ENCODE peak calls at places on chromosomes 3 and 15, in seven cellular contexts. One of them, this sample, is unnamed.

GRCh38 chr3:16239082-16239770 is 25.5 kb downstream of the DPH3 start:
- DNase-seq in HFFc6: no peak
- DNase-seq in upper lobe of right lung: no peak
- DNase-seq in brain microvascular endothelial cell: no peak
- DNase-seq in pancreas: no peak
- DNase-seq in psoas muscle: no peak
- DNase-seq in Calu3: no peak
- DNase-seq in this sample: no peak

GRCh38 chr15:68730491-68731317 is 90.0 kb downstream of the ANP32A start:
- DNase-seq in brain microvascular endothelial cell: peak
- DNase-seq in upper lobe of right lung: no peak
- DNase-seq in Calu3: peak
- DNase-seq in pancreas: no peak
- DNase-seq in HFFc6: peak
- DNase-seq in psoas muscle: no peak
- DNase-seq in this sample: peak

GRCh38 chr15:48415036-48415886 is 84.0 kb downstream of the DUT start:
- DNase-seq in psoas muscle: no peak
- DNase-seq in brain microvascular endothelial cell: no peak
- DNase-seq in Calu3: no peak
- DNase-seq in pancreas: no peak
- DNase-seq in upper lobe of right lung: no peak
- DNase-seq in HFFc6: peak
- DNase-seq in this sample: no peak

GRCh38 chr15:57821826-57822225 is 115.3 kb downstream of the POLR2M start:
- DNase-seq in upper lobe of right lung: no peak
- DNase-seq in brain microvascular endothelial cell: no peak
- DNase-seq in psoas muscle: no peak
- DNase-seq in pancreas: no peak
- DNase-seq in Calu3: no peak
- DNase-seq in HFFc6: no peak
- DNase-seq in this sample: no peak

GRCh38 chr3:180324791-180325190 is 277.2 kb upstream of the TTC14 start:
- DNase-seq in Calu3: no peak
- DNase-seq in pancreas: peak
- DNase-seq in brain microvascular endothelial cell: no peak
- DNase-seq in upper lobe of right lung: no peak
- DNase-seq in psoas muscle: no peak
- DNase-seq in HFFc6: no peak
- DNase-seq in this sample: no peak

GRCh38 chr3:188123170-188123920 is 30.6 kb upstream of the LPP start:
- DNase-seq in upper lobe of right lung: no peak
- DNase-seq in HFFc6: no peak
- DNase-seq in pancreas: no peak
- DNase-seq in psoas muscle: no peak
- DNase-seq in Calu3: peak
- DNase-seq in brain microvascular endothelial cell: no peak
- DNase-seq in this sample: no peak

GRCh38 chr3:185420762-185421161 is 57.8 kb downstream of the MAP3K13 start:
- DNase-seq in upper lobe of right lung: no peak
- DNase-seq in brain microvascular endothelial cell: no peak
- DNase-seq in HFFc6: no peak
- DNase-seq in pancreas: peak
- DNase-seq in Calu3: peak
- DNase-seq in psoas muscle: no peak
- DNase-seq in this sample: peak

GRCh38 chr3:62070891-62071290 is 302.5 kb downstream of the FEZF2 start:
- DNase-seq in Calu3: no peak
- DNase-seq in brain microvascular endothelial cell: no peak
- DNase-seq in upper lobe of right lung: no peak
- DNase-seq in HFFc6: no peak
- DNase-seq in pancreas: no peak
- DNase-seq in psoas muscle: no peak
- DNase-seq in this sample: no peak

GRCh38 chr3:34382859-34383258 is 584.4 kb downstream of the PDCD6IP start:
- DNase-seq in Calu3: no peak
- DNase-seq in pancreas: no peak
- DNase-seq in psoas muscle: no peak
- DNase-seq in upper lobe of right lung: no peak
- DNase-seq in brain microvascular endothelial cell: no peak
- DNase-seq in HFFc6: no peak
- DNase-seq in this sample: no peak

GRCh38 chr15:82300883-82301282 is 38.3 kb downstream of the SAXO2 start:
- DNase-seq in upper lobe of right lung: peak
- DNase-seq in psoas muscle: no peak
- DNase-seq in HFFc6: no peak
- DNase-seq in brain microvascular endothelial cell: no peak
- DNase-seq in Calu3: no peak
- DNase-seq in pancreas: no peak
- DNase-seq in this sample: no peak

GRCh38 chr15:52649686-52650085 is 29.5 kb downstream of the ATOSA start:
- DNase-seq in upper lobe of right lung: no peak
- DNase-seq in brain microvascular endothelial cell: no peak
- DNase-seq in HFFc6: no peak
- DNase-seq in Calu3: no peak
- DNase-seq in pancreas: no peak
- DNase-seq in psoas muscle: no peak
- DNase-seq in this sample: no peak

GRCh38 chr3:155321418-155321817 is 27.9 kb upstream of the STRIT1 start:
- DNase-seq in brain microvascular endothelial cell: no peak
- DNase-seq in upper lobe of right lung: no peak
- DNase-seq in psoas muscle: no peak
- DNase-seq in Calu3: peak
- DNase-seq in pancreas: no peak
- DNase-seq in HFFc6: no peak
- DNase-seq in this sample: no peak

GRCh38 chr3:188158731-188159355 is 4.9 kb downstream of the LPP start:
- DNase-seq in upper lobe of right lung: no peak
- DNase-seq in Calu3: no peak
- DNase-seq in pancreas: no peak
- DNase-seq in psoas muscle: no peak
- DNase-seq in HFFc6: no peak
- DNase-seq in brain microvascular endothelial cell: no peak
- DNase-seq in this sample: no peak

GRCh38 chr3:58260733-58261132 is 23.1 kb downstream of the ABHD6 start:
- DNase-seq in Calu3: no peak
- DNase-seq in psoas muscle: peak
- DNase-seq in upper lobe of right lung: no peak
- DNase-seq in brain microvascular endothelial cell: peak
- DNase-seq in HFFc6: peak
- DNase-seq in pancreas: no peak
- DNase-seq in this sample: no peak

GRCh38 chr3:136267235-136267634 is 17.1 kb downstream of the PCCB start:
- DNase-seq in HFFc6: no peak
- DNase-seq in brain microvascular endothelial cell: no peak
- DNase-seq in Calu3: no peak
- DNase-seq in pancreas: no peak
- DNase-seq in upper lobe of right lung: no peak
- DNase-seq in psoas muscle: no peak
- DNase-seq in this sample: no peak

GRCh38 chr3:32288819-32289218 is 50.3 kb downstream of the CMTM8 start:
- DNase-seq in HFFc6: no peak
- DNase-seq in psoas muscle: no peak
- DNase-seq in upper lobe of right lung: no peak
- DNase-seq in Calu3: no peak
- DNase-seq in brain microvascular endothelial cell: no peak
- DNase-seq in pancreas: no peak
- DNase-seq in this sample: no peak

GRCh38 chr3:120472121-120472844 is 21.5 kb upstream of the FSTL1 start:
- DNase-seq in pancreas: no peak
- DNase-seq in psoas muscle: no peak
- DNase-seq in HFFc6: no peak
- DNase-seq in Calu3: no peak
- DNase-seq in upper lobe of right lung: no peak
- DNase-seq in brain microvascular endothelial cell: peak
- DNase-seq in this sample: no peak

GRCh38 chr15:64507293-64507802 is 47.0 kb downstream of the ZNF609 start:
- DNase-seq in brain microvascular endothelial cell: peak
- DNase-seq in HFFc6: peak
- DNase-seq in upper lobe of right lung: peak
- DNase-seq in Calu3: peak
- DNase-seq in psoas muscle: peak
- DNase-seq in pancreas: peak
- DNase-seq in this sample: peak

GRCh38 chr3:47664519-47664918 is 85.9 kb upstream of the CSPG5 start:
- DNase-seq in pancreas: no peak
- DNase-seq in upper lobe of right lung: no peak
- DNase-seq in psoas muscle: no peak
- DNase-seq in Calu3: no peak
- DNase-seq in brain microvascular endothelial cell: no peak
- DNase-seq in HFFc6: peak
- DNase-seq in this sample: no peak

GRCh38 chr15:47975422-47975821 is 145.4 kb upstream of the SLC24A5 start:
- DNase-seq in upper lobe of right lung: no peak
- DNase-seq in HFFc6: no peak
- DNase-seq in psoas muscle: no peak
- DNase-seq in Calu3: no peak
- DNase-seq in pancreas: no peak
- DNase-seq in brain microvascular endothelial cell: no peak
- DNase-seq in this sample: no peak

GRCh38 chr3:99836681-99837080 is 19.0 kb downstream of the CMSS1 start:
- DNase-seq in upper lobe of right lung: no peak
- DNase-seq in Calu3: no peak
- DNase-seq in pancreas: no peak
- DNase-seq in brain microvascular endothelial cell: no peak
- DNase-seq in psoas muscle: no peak
- DNase-seq in HFFc6: no peak
- DNase-seq in this sample: no peak

DNA sequence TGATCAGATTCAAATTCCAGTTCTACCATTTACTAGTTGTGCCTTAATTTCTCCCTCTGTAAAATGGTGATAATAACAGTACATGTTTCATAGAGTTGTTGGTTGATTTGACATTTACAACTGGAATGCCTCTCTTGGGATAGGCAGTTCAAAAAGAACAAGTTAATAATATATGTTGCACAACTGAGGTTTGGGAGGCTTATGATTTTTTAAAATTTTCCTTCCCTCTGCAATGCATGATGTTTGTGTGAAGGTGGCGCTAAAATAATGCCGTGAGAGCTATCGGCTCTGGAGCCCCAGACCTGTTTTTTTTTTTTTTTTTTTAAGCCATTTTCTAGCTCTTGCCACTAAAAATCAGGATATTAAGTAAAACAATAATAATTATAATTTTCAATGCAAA is 18.6 kb downstream of the DNAJB11 start:
- DNase-seq in upper lobe of right lung: no peak
- DNase-seq in HFFc6: no peak
- DNase-seq in Calu3: peak
- DNase-seq in psoas muscle: no peak
- DNase-seq in brain microvascular endothelial cell: no peak
- DNase-seq in pancreas: no peak
- DNase-seq in this sample: no peak
- TF ChIP-seq CTCF in upper lobe of right lung: no peak
- TF ChIP-seq CTCF in HFFc6: peak
- TF ChIP-seq CTCF in Calu3: peak
- TF ChIP-seq CTCF in psoas muscle: no peak
- TF ChIP-seq CTCF in brain microvascular endothelial cell: peak
- TF ChIP-seq CTCF in pancreas: no peak
- TF ChIP-seq CTCF in this sample: no peak

DNA sequence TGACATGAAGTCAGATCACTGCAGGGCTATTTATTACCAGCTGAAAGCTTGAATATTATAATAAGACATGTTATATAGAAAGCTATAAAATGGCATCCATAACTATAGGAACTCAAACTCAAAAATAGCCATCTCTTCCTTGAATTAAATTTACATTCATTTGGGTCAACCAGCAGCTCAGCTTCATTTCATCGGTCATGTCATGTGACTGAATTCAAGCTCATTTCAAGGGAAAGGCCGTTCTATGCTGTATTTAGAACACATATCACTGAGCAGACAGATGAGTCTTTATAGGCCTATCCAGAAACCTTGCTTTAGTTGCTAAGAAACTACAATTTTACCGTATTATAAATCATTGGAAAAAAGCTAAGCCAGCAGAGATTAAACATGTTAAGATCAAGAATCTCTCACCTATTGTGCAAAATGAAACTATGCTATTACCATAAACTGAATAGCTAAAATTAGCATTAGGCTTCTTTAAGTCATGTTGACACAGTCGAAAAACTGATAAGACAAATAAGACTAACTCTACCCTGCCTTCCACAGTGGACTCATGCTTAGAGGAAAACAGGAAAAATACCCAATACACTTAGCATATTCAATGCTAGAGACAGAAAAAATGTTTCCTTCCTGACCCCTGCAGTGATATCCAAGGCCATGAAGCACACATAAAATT is 2.3 kb downstream of the NPTN start:
- DNase-seq in HFFc6: no peak
- DNase-seq in pancreas: no peak
- DNase-seq in upper lobe of right lung: no peak
- DNase-seq in brain microvascular endothelial cell: no peak
- DNase-seq in psoas muscle: no peak
- DNase-seq in Calu3: no peak
- DNase-seq in this sample: no peak
- TF ChIP-seq CTCF in HFFc6: no peak
- TF ChIP-seq CTCF in pancreas: no peak
- TF ChIP-seq CTCF in upper lobe of right lung: no peak
- TF ChIP-seq CTCF in brain microvascular endothelial cell: no peak
- TF ChIP-seq CTCF in psoas muscle: no peak
- TF ChIP-seq CTCF in Calu3: no peak
- TF ChIP-seq CTCF in this sample: no peak

GRCh38 chr3:115986555-115987207 is 363.4 kb downstream of the GAP43 start:
- DNase-seq in HFFc6: peak
- DNase-seq in Calu3: peak
- DNase-seq in psoas muscle: no peak
- DNase-seq in pancreas: no peak
- DNase-seq in upper lobe of right lung: no peak
- DNase-seq in brain microvascular endothelial cell: peak
- DNase-seq in this sample: no peak
- TF ChIP-seq CTCF in HFFc6: peak
- TF ChIP-seq CTCF in Calu3: peak
- TF ChIP-seq CTCF in psoas muscle: peak
- TF ChIP-seq CTCF in pancreas: no peak
- TF ChIP-seq CTCF in upper lobe of right lung: no peak
- TF ChIP-seq CTCF in brain microvascular endothelial cell: peak
- TF ChIP-seq CTCF in this sample: no peak

DNA sequence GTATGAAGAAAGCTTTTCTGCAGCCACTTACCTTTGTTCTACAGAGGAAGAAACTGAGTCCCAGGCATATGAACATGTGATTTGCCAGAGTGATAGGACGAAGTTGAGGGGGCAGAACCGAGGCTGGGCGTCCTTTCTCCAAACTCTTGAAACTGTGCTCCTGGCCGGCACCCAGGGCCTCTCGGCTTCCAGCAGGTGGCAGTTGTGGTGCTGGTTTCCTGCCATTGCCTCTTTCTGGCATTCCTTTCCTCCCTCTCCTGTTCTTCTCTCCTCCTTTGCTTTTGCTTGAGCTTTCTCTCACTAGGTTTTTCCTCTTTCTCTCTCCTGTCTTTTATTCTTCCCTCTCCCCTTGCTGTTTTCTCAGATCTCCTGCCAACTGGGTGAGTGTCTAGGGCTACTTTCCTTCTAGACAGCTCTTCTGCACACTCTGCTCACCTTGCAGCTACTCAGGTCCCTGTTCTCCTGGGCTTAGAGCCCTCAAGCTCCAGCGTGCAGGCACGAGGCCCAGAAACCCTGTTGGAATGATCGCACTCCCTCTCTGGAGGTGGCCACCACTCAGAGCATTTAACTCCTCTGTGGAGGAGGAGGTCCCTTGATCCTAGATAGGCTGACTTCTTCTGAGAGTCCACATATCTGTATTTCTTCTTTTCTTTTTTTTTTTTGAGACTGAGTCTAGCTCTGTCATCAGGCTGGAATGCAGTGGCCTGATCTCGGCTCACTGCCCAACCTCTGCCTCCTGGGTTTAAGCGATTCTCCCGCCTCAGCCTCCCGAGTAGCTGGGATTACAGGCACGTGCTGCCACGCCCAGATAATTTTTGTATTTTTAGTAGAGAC is 26.2 kb downstream of the TRAK1 start:
- DNase-seq in pancreas: no peak
- DNase-seq in Calu3: peak
- DNase-seq in brain microvascular endothelial cell: peak
- DNase-seq in upper lobe of right lung: peak
- DNase-seq in psoas muscle: peak
- DNase-seq in HFFc6: peak
- DNase-seq in this sample: peak
- TF ChIP-seq CTCF in pancreas: peak
- TF ChIP-seq CTCF in Calu3: peak
- TF ChIP-seq CTCF in brain microvascular endothelial cell: peak
- TF ChIP-seq CTCF in upper lobe of right lung: peak
- TF ChIP-seq CTCF in psoas muscle: peak
- TF ChIP-seq CTCF in HFFc6: peak
- TF ChIP-seq CTCF in this sample: peak